ENCODE peak calls at places on chromosomes 11 and 22, in five cellular contexts. T, Q, D, S and W are unnamed samples.

GRCh38 chr11:6022954-6023353 is 7.6 kb downstream of the OR56A1 start:
- DNase-seq in S (no peak), Q (no peak), D (no peak), T (peak), W (no peak)

GRCh38 chr11:133991101-133991500 is 34.3 kb upstream of the IGSF9B start:
- DNase-seq in S (no peak), T (peak), Q (no peak), D (no peak), W (no peak)

GRCh38 chr11:100778386-100778785 is 91.3 kb downstream of the ARHGAP42 start:
- DNase-seq in Q (no peak), D (no peak), T (no peak), S (no peak), W (no peak)

GRCh38 chr22:31995046-31995445 is 48.0 kb upstream of the SLC5A1 start:
- DNase-seq in D (no peak), T (no peak), Q (no peak), S (no peak), W (no peak)

GRCh38 chr11:83449338-83449913 is 163.3 kb upstream of the CCDC90B start:
- DNase-seq in T (no peak), Q (no peak), D (no peak), S (no peak), W (no peak)

GRCh38 chr11:120929664-120930154 is 94.2 kb upstream of the TBCEL start:
- DNase-seq in D (no peak), Q (peak), T (peak), S (peak), W (peak)

GRCh38 chr11:62472063-62472884 is 53.4 kb downstream of the SCGB1A1 start:
- DNase-seq in Q (no peak), T (no peak), S (no peak), D (no peak), W (no peak)

GRCh38 chr22:25365491-25366261 is 146.2 kb downstream of the CRYBB2 start:
- DNase-seq in S (no peak), Q (no peak), T (no peak), D (no peak), W (no peak)